ENCODE peak calls at places on chromosomes 3 and 15, in four cellular contexts. H, F, E and T are unnamed samples.

GRCh38 chr3:120560304-120561250 is 35.6 kb upstream of the NDUFB4 start:
- DNase-seq in H (no peak), F (no peak), E (no peak), T (no peak)

GRCh38 chr3:8712045-8712870 is 21.3 kb upstream of the CAV3 start:
- DNase-seq in H (no peak), F (no peak), E (no peak), T (peak)

GRCh38 chr3:153293222-153293621 is 131.2 kb downstream of the RAP2B start:
- DNase-seq in H (no peak), F (no peak), E (no peak), T (no peak)

GRCh38 chr3:98962189-98962930 is 60.9 kb upstream of the DCBLD2 start:
- DNase-seq in H (no peak), F (no peak), E (no peak), T (no peak)

GRCh38 chr3:107796786-107797185 is 274.0 kb downstream of the BBX start:
- DNase-seq in H (peak), F (no peak), E (no peak), T (peak)

GRCh38 chr3:8529738-8530525 is 28.3 kb downstream of the LMCD1 start:
- DNase-seq in H (no peak), F (no peak), E (peak), T (no peak)

GRCh38 chr15:31125061-31125460 is 23.5 kb upstream of the TRPM1 start:
- DNase-seq in H (no peak), F (no peak), E (no peak), T (no peak)

GRCh38 chr15:80173022-80173759 is 20.4 kb downstream of the FAH start:
- DNase-seq in H (peak), F (peak), E (peak), T (peak)

GRCh38 chr15:82710926-82711490 is 1.3 kb upstream of the AP3B2 start:
- DNase-seq in H (no peak), F (no peak), E (no peak), T (no peak)

GRCh38 chr3:107024481-107025153 is 352.6 kb upstream of the CCDC54 start:
- DNase-seq in H (peak), F (no peak), E (no peak), T (no peak)

GRCh38 chr3:171704002-171704401 is 106.3 kb downstream of the PLD1 start:
- DNase-seq in H (no peak), F (no peak), E (no peak), T (peak)

GRCh38 chr3:21484323-21485154 is 266.5 kb downstream of the ZNF385D start:
- DNase-seq in H (peak), F (no peak), E (peak), T (peak)

GRCh38 chr15:45023659-45024320 is 795 bp downstream of the SORD start:
- DNase-seq in H (no peak), F (no peak), E (no peak), T (no peak)

GRCh38 chr3:8596706-8597514 is 47.7 kb downstream of the SSUH2 start:
- DNase-seq in H (no peak), F (no peak), E (no peak), T (no peak)

GRCh38 chr15:79172032-79172481 is 81.5 kb upstream of the RASGRF1 start:
- DNase-seq in H (no peak), F (no peak), E (no peak), T (no peak)

GRCh38 chr3:113148307-113148703 is 63.1 kb upstream of the BOC start:
- DNase-seq in H (peak), F (no peak), E (no peak), T (no peak)

GRCh38 chr3:12483364-12483763 is 916 bp upstream of the TSEN2 start:
- DNase-seq in H (peak), F (no peak), E (no peak), T (no peak)

GRCh38 chr3:45442679-45443214 is 54.4 kb downstream of the LARS2 start:
- DNase-seq in H (no peak), F (no peak), E (no peak), T (no peak)

GRCh38 chr15:47870300-47870955 is 153.1 kb downstream of the SEMA6D start:
- DNase-seq in H (no peak), F (no peak), E (no peak), T (no peak)

GRCh38 chr3:155283092-155284056 is 10.1 kb downstream of the STRIT1 start:
- DNase-seq in H (no peak), F (no peak), E (no peak), T (no peak)

GRCh38 chr3:149736180-149737100 is 15.8 kb downstream of the COMMD2 start:
- DNase-seq in H (no peak), F (no peak), E (no peak), T (no peak)

GRCh38 chr3:10551139-10551538 is 45.8 kb upstream of the ATP2B2 start:
- DNase-seq in H (no peak), F (no peak), E (no peak), T (no peak)

GRCh38 chr15:90807074-90807646 is 61.2 kb upstream of the FURIN start:
- DNase-seq in H (no peak), F (no peak), E (no peak), T (no peak)

GRCh38 chr3:16715281-16715680 is 110.1 kb upstream of the DAZL start:
- DNase-seq in H (no peak), F (no peak), E (no peak), T (no peak)

GRCh38 chr15:67120839-67121540 is 55.6 kb downstream of the SMAD3 start:
- DNase-seq in H (no peak), F (peak), E (peak), T (peak)

GRCh38 chr3:4693620-4694019 is 200.5 kb downstream of the ITPR1 start:
- DNase-seq in H (no peak), F (no peak), E (no peak), T (no peak)

GRCh38 chr15:74632601-74633000 is 17.0 kb downstream of the CLK3 start:
- DNase-seq in H (no peak), F (no peak), E (no peak), T (no peak)

GRCh38 chr15:79068790-79069189 is 21.8 kb downstream of the RASGRF1 start:
- DNase-seq in H (no peak), F (no peak), E (no peak), T (no peak)

GRCh38 chr3:195774917-195775316 is 36.8 kb downstream of the MUC4 start:
- DNase-seq in H (peak), F (no peak), E (no peak), T (peak)